ENCODE peak calls at places on chromosomes 3 and 15, in ten cellular contexts. One of them, this sample, is unnamed.

GRCh38 chr3:13884851-13885703 is 5.2 kb upstream of the WNT7A start:
- DNase-seq in fibroblast of lung: no peak
- DNase-seq in cardiac muscle cell: peak
- DNase-seq in AG04450: no peak
- DNase-seq in PC-3: peak
- DNase-seq in GM23248: no peak
- DNase-seq in ovary: no peak
- DNase-seq in WERI-Rb-1: peak
- DNase-seq in kidney: no peak
- DNase-seq in Peyer's patch: peak
- DNase-seq in this sample: no peak

GRCh38 chr15:49412821-49413220 is 10.2 kb upstream of the FGF7 start:
- DNase-seq in fibroblast of lung: no peak
- DNase-seq in cardiac muscle cell: no peak
- DNase-seq in AG04450: no peak
- DNase-seq in PC-3: no peak
- DNase-seq in GM23248: no peak
- DNase-seq in ovary: no peak
- DNase-seq in WERI-Rb-1: no peak
- DNase-seq in kidney: no peak
- DNase-seq in Peyer's patch: no peak
- DNase-seq in this sample: no peak

GRCh38 chr15:90710436-90710835 is 6.7 kb upstream of the BLM start:
- DNase-seq in fibroblast of lung: peak
- DNase-seq in cardiac muscle cell: peak
- DNase-seq in AG04450: no peak
- DNase-seq in PC-3: no peak
- DNase-seq in GM23248: peak
- DNase-seq in ovary: no peak
- DNase-seq in WERI-Rb-1: no peak
- DNase-seq in kidney: no peak
- DNase-seq in Peyer's patch: no peak
- DNase-seq in this sample: peak

GRCh38 chr3:111976254-111976653 is 2.6 kb upstream of the ABHD10 start:
- DNase-seq in fibroblast of lung: no peak
- DNase-seq in cardiac muscle cell: no peak
- DNase-seq in AG04450: no peak
- DNase-seq in PC-3: no peak
- DNase-seq in GM23248: no peak
- DNase-seq in ovary: no peak
- DNase-seq in WERI-Rb-1: no peak
- DNase-seq in kidney: no peak
- DNase-seq in Peyer's patch: no peak
- DNase-seq in this sample: no peak

GRCh38 chr3:9743548-9743947 is 6.2 kb upstream of the OGG1 start:
- DNase-seq in fibroblast of lung: no peak
- DNase-seq in cardiac muscle cell: no peak
- DNase-seq in AG04450: no peak
- DNase-seq in PC-3: no peak
- DNase-seq in GM23248: no peak
- DNase-seq in ovary: no peak
- DNase-seq in WERI-Rb-1: no peak
- DNase-seq in kidney: no peak
- DNase-seq in Peyer's patch: no peak
- DNase-seq in this sample: no peak

GRCh38 chr3:111084911-111085310 is 13.3 kb downstream of the NECTIN3 start:
- DNase-seq in fibroblast of lung: no peak
- DNase-seq in cardiac muscle cell: no peak
- DNase-seq in AG04450: no peak
- DNase-seq in PC-3: no peak
- DNase-seq in GM23248: no peak
- DNase-seq in ovary: no peak
- DNase-seq in WERI-Rb-1: no peak
- DNase-seq in kidney: no peak
- DNase-seq in Peyer's patch: no peak
- DNase-seq in this sample: no peak

GRCh38 chr3:14869877-14870563 is 51.3 kb downstream of the FGD5 start:
- DNase-seq in fibroblast of lung: no peak
- DNase-seq in cardiac muscle cell: no peak
- DNase-seq in AG04450: no peak
- DNase-seq in PC-3: no peak
- DNase-seq in GM23248: no peak
- DNase-seq in ovary: no peak
- DNase-seq in WERI-Rb-1: no peak
- DNase-seq in kidney: no peak
- DNase-seq in Peyer's patch: no peak
- DNase-seq in this sample: no peak

GRCh38 chr3:12560505-12561188 is 3.8 kb downstream of the MKRN2 start:
- DNase-seq in fibroblast of lung: no peak
- DNase-seq in cardiac muscle cell: no peak
- DNase-seq in AG04450: no peak
- DNase-seq in PC-3: no peak
- DNase-seq in GM23248: no peak
- DNase-seq in ovary: no peak
- DNase-seq in WERI-Rb-1: no peak
- DNase-seq in kidney: no peak
- DNase-seq in Peyer's patch: no peak
- DNase-seq in this sample: no peak

GRCh38 chr3:47156418-47156817 is 7.5 kb downstream of the SETD2 start:
- DNase-seq in fibroblast of lung: no peak
- DNase-seq in cardiac muscle cell: no peak
- DNase-seq in AG04450: no peak
- DNase-seq in PC-3: no peak
- DNase-seq in GM23248: no peak
- DNase-seq in ovary: no peak
- DNase-seq in WERI-Rb-1: no peak
- DNase-seq in kidney: no peak
- DNase-seq in Peyer's patch: no peak
- DNase-seq in this sample: no peak

GRCh38 chr15:68643216-68643830 is 64.5 kb downstream of the CORO2B start:
- DNase-seq in fibroblast of lung: no peak
- DNase-seq in cardiac muscle cell: no peak
- DNase-seq in AG04450: no peak
- DNase-seq in PC-3: no peak
- DNase-seq in GM23248: no peak
- DNase-seq in ovary: no peak
- DNase-seq in WERI-Rb-1: peak
- DNase-seq in kidney: no peak
- DNase-seq in Peyer's patch: no peak
- DNase-seq in this sample: no peak

GRCh38 chr3:38521391-38521987 is 25.3 kb downstream of the EXOG start:
- DNase-seq in fibroblast of lung: peak
- DNase-seq in cardiac muscle cell: peak
- DNase-seq in AG04450: peak
- DNase-seq in PC-3: peak
- DNase-seq in GM23248: peak
- DNase-seq in ovary: peak
- DNase-seq in WERI-Rb-1: peak
- DNase-seq in kidney: no peak
- DNase-seq in Peyer's patch: peak
- DNase-seq in this sample: no peak

GRCh38 chr15:68278345-68279217 is 1.0 kb downstream of the FEM1B start:
- DNase-seq in fibroblast of lung: peak
- DNase-seq in cardiac muscle cell: peak
- DNase-seq in AG04450: no peak
- DNase-seq in PC-3: peak
- DNase-seq in GM23248: peak
- DNase-seq in ovary: no peak
- DNase-seq in WERI-Rb-1: peak
- DNase-seq in kidney: no peak
- DNase-seq in Peyer's patch: peak
- DNase-seq in this sample: no peak

GRCh38 chr3:49028673-49029562 is at the start of gene IMPDH2:
- DNase-seq in fibroblast of lung: peak
- DNase-seq in cardiac muscle cell: peak
- DNase-seq in AG04450: peak
- DNase-seq in PC-3: peak
- DNase-seq in GM23248: peak
- DNase-seq in ovary: peak
- DNase-seq in WERI-Rb-1: peak
- DNase-seq in kidney: peak
- DNase-seq in Peyer's patch: peak
- DNase-seq in this sample: peak

GRCh38 chr15:26564354-26564753 is 208.5 kb downstream of the GABRB3 start:
- DNase-seq in fibroblast of lung: no peak
- DNase-seq in cardiac muscle cell: no peak
- DNase-seq in AG04450: no peak
- DNase-seq in PC-3: no peak
- DNase-seq in GM23248: no peak
- DNase-seq in ovary: no peak
- DNase-seq in WERI-Rb-1: no peak
- DNase-seq in kidney: no peak
- DNase-seq in Peyer's patch: no peak
- DNase-seq in this sample: no peak
- H3K27ac ChIP-seq in fibroblast of lung: no peak
- H3K27ac ChIP-seq in cardiac muscle cell: no peak
- H3K27ac ChIP-seq in AG04450: no peak
- H3K27ac ChIP-seq in PC-3: no peak
- H3K27ac ChIP-seq in GM23248: no peak
- H3K27ac ChIP-seq in ovary: no peak
- H3K27ac ChIP-seq in WERI-Rb-1: no peak
- H3K27ac ChIP-seq in kidney: no peak
- H3K27ac ChIP-seq in Peyer's patch: no peak
- H3K27ac ChIP-seq in this sample: no peak

GRCh38 chr3:194440756-194441155 is 41.7 kb upstream of the GP5 start:
- DNase-seq in fibroblast of lung: no peak
- DNase-seq in cardiac muscle cell: no peak
- DNase-seq in AG04450: no peak
- DNase-seq in PC-3: no peak
- DNase-seq in GM23248: no peak
- DNase-seq in ovary: no peak
- DNase-seq in WERI-Rb-1: no peak
- DNase-seq in kidney: no peak
- DNase-seq in Peyer's patch: no peak
- DNase-seq in this sample: no peak

GRCh38 chr3:194447161-194447560 is 39.6 kb downstream of the ATP13A3 start:
- DNase-seq in fibroblast of lung: no peak
- DNase-seq in cardiac muscle cell: no peak
- DNase-seq in AG04450: no peak
- DNase-seq in PC-3: no peak
- DNase-seq in GM23248: no peak
- DNase-seq in ovary: no peak
- DNase-seq in WERI-Rb-1: no peak
- DNase-seq in kidney: no peak
- DNase-seq in Peyer's patch: no peak
- DNase-seq in this sample: no peak

GRCh38 chr3:194446172-194446571 is 40.6 kb downstream of the ATP13A3 start:
- DNase-seq in fibroblast of lung: no peak
- DNase-seq in cardiac muscle cell: no peak
- DNase-seq in AG04450: no peak
- DNase-seq in PC-3: no peak
- DNase-seq in GM23248: no peak
- DNase-seq in ovary: no peak
- DNase-seq in WERI-Rb-1: no peak
- DNase-seq in kidney: no peak
- DNase-seq in Peyer's patch: no peak
- DNase-seq in this sample: no peak

GRCh38 chr3:194446754-194447153 is 40.0 kb downstream of the ATP13A3 start:
- DNase-seq in fibroblast of lung: no peak
- DNase-seq in cardiac muscle cell: no peak
- DNase-seq in AG04450: no peak
- DNase-seq in PC-3: no peak
- DNase-seq in GM23248: no peak
- DNase-seq in ovary: no peak
- DNase-seq in WERI-Rb-1: no peak
- DNase-seq in kidney: no peak
- DNase-seq in Peyer's patch: no peak
- DNase-seq in this sample: no peak

DNA sequence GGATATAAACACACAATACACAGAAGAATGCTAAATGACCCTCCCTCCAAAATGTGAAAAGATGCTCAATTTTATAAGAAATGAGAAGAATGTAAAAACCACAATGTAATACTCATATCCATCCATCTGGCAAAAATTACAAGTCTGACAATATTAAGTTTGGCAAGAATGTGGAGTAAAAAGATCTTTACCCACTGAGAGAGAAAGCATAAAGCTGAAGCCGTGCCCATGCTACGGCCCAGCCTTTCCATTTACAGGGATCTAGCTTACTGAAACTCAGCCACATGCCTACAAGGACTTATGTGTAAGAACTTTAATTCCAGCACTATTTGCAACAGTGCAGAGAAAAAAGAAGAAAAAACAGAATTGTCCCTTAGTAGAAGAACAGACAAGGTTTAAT is 42.9 kb downstream of the ATP13A3 start:
- DNase-seq in fibroblast of lung: no peak
- DNase-seq in cardiac muscle cell: no peak
- DNase-seq in AG04450: no peak
- DNase-seq in PC-3: no peak
- DNase-seq in GM23248: peak
- DNase-seq in ovary: no peak
- DNase-seq in WERI-Rb-1: no peak
- DNase-seq in kidney: no peak
- DNase-seq in Peyer's patch: no peak
- DNase-seq in this sample: no peak
- H3K4me3 ChIP-seq in fibroblast of lung: no peak
- H3K4me3 ChIP-seq in cardiac muscle cell: no peak
- H3K4me3 ChIP-seq in AG04450: no peak
- H3K4me3 ChIP-seq in PC-3: no peak
- H3K4me3 ChIP-seq in GM23248: no peak
- H3K4me3 ChIP-seq in ovary: no peak
- H3K4me3 ChIP-seq in WERI-Rb-1: no peak
- H3K4me3 ChIP-seq in kidney: no peak
- H3K4me3 ChIP-seq in Peyer's patch: no peak
- H3K4me3 ChIP-seq in this sample: no peak

DNA sequence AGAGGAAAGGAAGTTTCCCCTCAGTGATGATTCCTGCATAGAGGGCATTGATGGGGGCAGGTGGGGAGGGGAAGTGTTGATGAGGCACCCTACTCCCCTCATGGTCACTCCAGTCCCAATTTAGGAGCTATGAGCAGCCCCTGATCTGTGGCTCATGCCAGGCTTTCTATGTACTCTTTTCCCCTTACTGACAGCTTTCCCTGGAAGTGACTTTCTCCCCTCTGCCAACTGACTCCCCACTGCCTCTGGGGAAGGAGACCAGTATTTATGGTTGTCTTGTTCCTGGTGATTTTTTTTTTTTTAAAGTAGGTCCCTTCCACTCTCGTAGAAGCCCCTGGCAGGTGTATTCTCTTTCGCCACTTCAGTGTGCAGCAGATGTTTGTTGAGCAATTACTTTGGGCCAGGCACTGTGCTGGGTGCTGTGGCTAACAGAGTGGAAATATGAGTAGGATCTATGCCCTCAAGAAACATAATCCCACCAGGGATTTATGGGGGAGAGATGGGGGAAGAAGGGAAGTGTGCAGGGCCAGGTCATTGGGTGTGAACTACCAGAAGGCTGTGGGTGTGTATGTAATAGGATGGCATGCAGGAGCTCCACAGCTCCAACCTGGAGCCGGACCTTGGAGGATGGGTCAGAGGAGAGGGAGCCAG is 3.4 kb downstream of the SMAD6 start:
- DNase-seq in fibroblast of lung: no peak
- DNase-seq in cardiac muscle cell: no peak
- DNase-seq in AG04450: no peak
- DNase-seq in PC-3: no peak
- DNase-seq in GM23248: no peak
- DNase-seq in ovary: no peak
- DNase-seq in WERI-Rb-1: no peak
- DNase-seq in kidney: no peak
- DNase-seq in Peyer's patch: no peak
- DNase-seq in this sample: no peak
- H3K27ac ChIP-seq in fibroblast of lung: no peak
- H3K27ac ChIP-seq in cardiac muscle cell: peak
- H3K27ac ChIP-seq in AG04450: no peak
- H3K27ac ChIP-seq in PC-3: no peak
- H3K27ac ChIP-seq in GM23248: no peak
- H3K27ac ChIP-seq in ovary: no peak
- H3K27ac ChIP-seq in WERI-Rb-1: no peak
- H3K27ac ChIP-seq in kidney: peak
- H3K27ac ChIP-seq in Peyer's patch: no peak
- H3K27ac ChIP-seq in this sample: peak

GRCh38 chr15:31338879-31339557 is 12.4 kb downstream of the KLF13 start:
- DNase-seq in fibroblast of lung: peak
- DNase-seq in cardiac muscle cell: peak
- DNase-seq in AG04450: peak
- DNase-seq in PC-3: peak
- DNase-seq in GM23248: peak
- DNase-seq in ovary: peak
- DNase-seq in WERI-Rb-1: no peak
- DNase-seq in kidney: peak
- DNase-seq in Peyer's patch: peak
- DNase-seq in this sample: peak
- H3K4me3 ChIP-seq in fibroblast of lung: no peak
- H3K4me3 ChIP-seq in cardiac muscle cell: no peak
- H3K4me3 ChIP-seq in AG04450: peak
- H3K4me3 ChIP-seq in PC-3: no peak
- H3K4me3 ChIP-seq in GM23248: peak
- H3K4me3 ChIP-seq in ovary: no peak
- H3K4me3 ChIP-seq in WERI-Rb-1: no peak
- H3K4me3 ChIP-seq in kidney: no peak
- H3K4me3 ChIP-seq in Peyer's patch: no peak
- H3K4me3 ChIP-seq in this sample: peak

This sample was measured in lower lobe of right lung.